ENCODE peak calls at places on chromosome 4, in six cellular contexts. E is SJSA1, X is nucleus accumbens, F is D341Med, T is heart right ventricle, I is AG20443. L is an unnamed sample.

GRCh38 chr4:87896020-87896621 is 63.4 kb downstream of the MEPE start:
- DNase-seq in E (peak; percentile 81), X (no peak), F (no peak), T (no peak), I (peak; percentile 61), L (no peak)

GRCh38 chr4:17038510-17039176 is 140.2 kb upstream of the LDB2 start:
- DNase-seq in F (no peak), T (no peak), I (no peak), E (no peak), X (no peak), L (no peak)

GRCh38 chr4:12495211-12495610 is 988.9 kb downstream of the RAB28 start:
- DNase-seq in X (no peak), F (no peak), E (no peak), T (no peak), I (no peak), L (no peak)

GRCh38 chr4:81337211-81337610 is 122.2 kb upstream of the PRKG2 start:
- DNase-seq in T (no peak), I (no peak), F (no peak), X (no peak), E (no peak), L (no peak)

GRCh38 chr4:122003335-122003734 is 51.5 kb upstream of the TRPC3 start:
- DNase-seq in X (no peak), E (no peak), F (peak; percentile 52), T (no peak), I (peak; percentile 53), L (no peak)

GRCh38 chr4:86895692-86896488 is 3.7 kb upstream of the C4orf36 start:
- DNase-seq in X (no peak), I (peak; percentile 55), E (no peak), T (no peak), F (peak; percentile 40), L (no peak)

GRCh38 chr4:168397611-168398169 is 79.1 kb upstream of the DDX60 start:
- DNase-seq in E (no peak), X (no peak), T (no peak), F (no peak), I (no peak), L (no peak)

GRCh38 chr4:123361195-123361861 is 35.3 kb upstream of the SPRY1 start:
- DNase-seq in X (no peak), I (peak; percentile 52), F (no peak), E (no peak), T (no peak), L (no peak)

GRCh38 chr4:15410750-15411149 is 17.1 kb upstream of the C1QTNF7 start:
- DNase-seq in I (no peak), X (no peak), E (no peak), F (no peak), T (no peak), L (no peak)

GRCh38 chr4:125750827-125751466 is 436.2 kb downstream of the FAT4 start:
- DNase-seq in E (peak; percentile 53), I (peak; percentile 30), F (no peak), X (peak; percentile 5), T (no peak), L (no peak)

GRCh38 chr4:5912614-5913019 is 19.7 kb upstream of the CRMP1 start:
- DNase-seq in F (no peak), T (no peak), X (no peak), E (no peak), I (no peak), L (no peak)

GRCh38 chr4:107255596-107255995 is 219.5 kb upstream of the DKK2 start:
- DNase-seq in E (no peak), X (no peak), F (no peak), T (no peak), I (no peak), L (no peak)

GRCh38 chr4:98226396-98226795 is 34.8 kb upstream of the RAP1GDS1 start:
- DNase-seq in T (no peak), I (no peak), X (no peak), F (no peak), E (no peak), L (no peak)

GRCh38 chr4:74394476-74395136 is 29.7 kb downstream of the EREG start:
- DNase-seq in F (no peak), I (no peak), X (no peak), E (peak; percentile 59), T (no peak), L (no peak)

GRCh38 chr4:53313510-53313909 is 52.4 kb downstream of the SCFD2 start:
- DNase-seq in I (no peak), E (no peak), X (peak; percentile 6), T (no peak), F (peak; percentile 49), L (no peak)

GRCh38 chr4:182143822-182144620 is 99.2 kb upstream of the TENM3 start:
- DNase-seq in I (peak; percentile 74), X (no peak), F (peak; percentile 77), E (peak; percentile 79), T (no peak), L (peak; percentile 28)

GRCh38 chr4:54651050-54651449 is 6.7 kb upstream of the KIT start:
- DNase-seq in E (no peak), I (no peak), F (no peak), X (no peak), T (no peak), L (no peak)

GRCh38 chr4:99816611-99817309 is at the start of gene DAPP1:
- DNase-seq in E (no peak), I (no peak), X (no peak), F (no peak), T (peak; percentile 13), L (no peak)

GRCh38 chr4:144787365-144788263 is 141.7 kb downstream of the HHIP start:
- DNase-seq in F (no peak), E (no peak), T (no peak), I (peak; percentile 21), X (no peak), L (no peak)

GRCh38 chr4:165726831-165727230 is 146.2 kb upstream of the TLL1 start:
- DNase-seq in I (no peak), E (no peak), T (no peak), F (no peak), X (no peak), L (no peak)

GRCh38 chr4:151192556-151193235 is 84.3 kb upstream of the PRSS48 start:
- DNase-seq in E (no peak), F (no peak), X (no peak), T (no peak), I (peak; percentile 34), L (no peak)

GRCh38 chr4:184745747-184746531 is 12.0 kb upstream of the CENPU start:
- DNase-seq in T (peak; percentile 45), F (peak; percentile 79), I (peak; percentile 85), X (peak; percentile 65), E (peak; percentile 65), L (no peak)

GRCh38 chr4:9989918-9990635 is 31.2 kb downstream of the SLC2A9 start:
- DNase-seq in F (no peak), T (peak; percentile 55), E (no peak), X (no peak), I (no peak), L (no peak)

GRCh38 chr4:10006236-10006603 is 15.1 kb downstream of the SLC2A9 start:
- DNase-seq in T (no peak), F (no peak), X (no peak), E (no peak), I (peak; percentile 70), L (no peak)

GRCh38 chr4:80138556-80139538 is 58.5 kb upstream of the PRDM8 start:
- DNase-seq in X (no peak), E (no peak), I (peak; percentile 43), F (no peak), T (no peak), L (no peak)

L was measured in omental fat pad.